ENCODE peak calls at places on chromosome 4, in eight cellular contexts. P is fibroblast of the conjunctiva, D is NCI-H510A, F is NCI-H146, Q is C1 segment of cervical spinal cord, O is anterior cingulate cortex, E is non-pigmented ciliary epithelial cell, X is cardiac fibroblast. B is an unnamed sample.

GRCh38 chr4:140296335-140296753 is 77.1 kb upstream of the SCOC start:
- DNase-seq in D (no peak), O (no peak), X (peak; percentile 87), E (peak; percentile 30), P (peak; percentile 80), F (peak; percentile 67), Q (peak; percentile 11), B (peak; percentile 45)

GRCh38 chr4:4356106-4357041 is 30.5 kb upstream of the NSG1 start:
- DNase-seq in E (no peak), X (no peak), Q (no peak), P (no peak), O (no peak), F (no peak), D (no peak), B (no peak)

GRCh38 chr4:121594796-121595526 is 101.8 kb downstream of the ANXA5 start:
- DNase-seq in E (peak; percentile 20), Q (no peak), X (peak; percentile 81), P (peak; percentile 22), O (no peak), F (no peak), D (no peak), B (no peak)

GRCh38 chr4:140168936-140169335 is 15.0 kb upstream of the MAML3 start:
- DNase-seq in Q (no peak), E (no peak), D (no peak), O (no peak), X (no peak), P (no peak), F (no peak), B (no peak)

GRCh38 chr4:67746797-67747495 is 7.2 kb downstream of the GNRHR start:
- DNase-seq in P (no peak), E (no peak), F (peak; percentile 48), D (no peak), X (peak; percentile 68), Q (no peak), O (no peak), B (peak; percentile 3)

GRCh38 chr4:180398564-180398963 is 1844.6 kb upstream of the TENM3 start:
- DNase-seq in D (no peak), X (no peak), F (no peak), O (no peak), P (no peak), E (no peak), Q (no peak), B (no peak)

GRCh38 chr4:100379583-100380105 is 138.2 kb downstream of the EMCN start:
- DNase-seq in D (no peak), P (no peak), Q (no peak), X (no peak), E (no peak), F (no peak), O (no peak), B (no peak)

GRCh38 chr4:158850800-158851644 is 82.2 kb downstream of the FNIP2 start:
- DNase-seq in Q (no peak), X (peak; percentile 68), E (no peak), F (no peak), P (peak; percentile 22), O (no peak), D (no peak), B (peak; percentile 33)

GRCh38 chr4:1611501-1611870 is 72.6 kb downstream of the FAM53A start:
- DNase-seq in P (no peak), Q (no peak), O (no peak), F (no peak), X (no peak), D (no peak), E (no peak), B (no peak)

GRCh38 chr4:76197971-76198410 is 15.6 kb downstream of the SCARB2 start:
- DNase-seq in D (peak; percentile 73), F (peak; percentile 66), O (peak; percentile 79), Q (peak; percentile 70), X (peak; percentile 72), E (no peak), P (no peak), B (no peak)

GRCh38 chr4:177673980-177674504 is 231.8 kb upstream of the AGA start:
- DNase-seq in F (no peak), O (no peak), E (no peak), D (no peak), P (no peak), Q (no peak), X (no peak), B (no peak)

GRCh38 chr4:5710962-5711478 is at the start of gene EVC:
- DNase-seq in E (peak; percentile 51), X (peak; percentile 78), F (peak; percentile 51), Q (peak; percentile 40), D (no peak), O (peak; percentile 39), P (peak; percentile 63), B (peak; percentile 92)

GRCh38 chr4:70533791-70534190 is 15.4 kb downstream of the AMTN start:
- DNase-seq in D (no peak), P (no peak), F (no peak), X (no peak), E (no peak), Q (no peak), O (no peak), B (no peak)

GRCh38 chr4:589219-589963 is 13.3 kb upstream of the TMEM271 start:
- DNase-seq in O (no peak), P (no peak), X (no peak), D (no peak), F (no peak), Q (no peak), E (no peak), B (no peak)

GRCh38 chr4:3176625-3177229 is 72.2 kb upstream of the MSANTD1 start:
- DNase-seq in X (no peak), E (no peak), O (no peak), D (no peak), Q (no peak), P (no peak), F (no peak), B (no peak)

GRCh38 chr4:126264839-126265238 is 950.1 kb downstream of the FAT4 start:
- DNase-seq in Q (no peak), X (peak; percentile 59), F (no peak), P (no peak), E (peak; percentile 41), D (no peak), O (no peak), B (peak; percentile 5)

GRCh38 chr4:1414831-1415680 is 8.8 kb upstream of the NKX1-1 start:
- DNase-seq in X (no peak), P (no peak), Q (no peak), F (no peak), E (no peak), O (no peak), D (no peak), B (no peak)

GRCh38 chr4:91065117-91065516 is 937.9 kb downstream of the CCSER1 start:
- DNase-seq in E (no peak), F (no peak), P (no peak), O (no peak), X (no peak), D (no peak), Q (no peak), B (no peak)

GRCh38 chr4:114464873-114465272 is 133.7 kb upstream of the UGT8 start:
- DNase-seq in E (no peak), P (no peak), Q (no peak), D (no peak), F (no peak), X (no peak), O (no peak), B (no peak)

GRCh38 chr4:89245459-89245858 is 62.1 kb downstream of the GPRIN3 start:
- DNase-seq in O (no peak), D (peak; percentile 70), P (no peak), E (no peak), X (no peak), F (peak; percentile 73), Q (no peak), B (no peak)

GRCh38 chr4:184854673-184855072 is 28.9 kb upstream of the ACSL1 start:
- DNase-seq in X (no peak), P (no peak), O (no peak), E (no peak), F (no peak), Q (no peak), D (no peak), B (no peak)

GRCh38 chr4:31918891-31919290 is 1198.7 kb downstream of the PCDH7 start:
- DNase-seq in O (no peak), D (no peak), E (no peak), Q (no peak), X (peak; percentile 6), F (no peak), P (no peak), B (no peak)

GRCh38 chr4:26330186-26330787 is 9.5 kb downstream of the RBPJ start:
- DNase-seq in Q (no peak), D (peak; percentile 11), O (no peak), P (peak; percentile 54), E (no peak), X (peak; percentile 79), F (peak; percentile 62), B (peak; percentile 45)

GRCh38 chr4:153362184-153362583 is 17.7 kb downstream of the MND1 start:
- DNase-seq in E (no peak), P (no peak), O (no peak), F (no peak), X (peak; percentile 30), Q (no peak), D (no peak), B (no peak)

GRCh38 chr4:21531048-21531447 is 417.5 kb downstream of the KCNIP4 start:
- DNase-seq in P (no peak), Q (no peak), D (no peak), X (no peak), E (no peak), F (no peak), O (no peak), B (no peak)

GRCh38 chr4:148980782-148981181 is 538.6 kb upstream of the NR3C2 start:
- DNase-seq in P (no peak), X (no peak), D (no peak), O (peak; percentile 30), Q (peak; percentile 29), F (no peak), E (no peak), B (no peak)

B was measured in HTR-8/SVneo.